ENCODE peak calls at places on chromosomes 1 and 21, in seven cellular contexts. A, J, Q, D, C, W and T are unnamed samples.

GRCh38 chr1:12460911-12461621 is 156.9 kb downstream of the DHRS3 start:
- DNase-seq in J (peak), D (no peak), C (no peak), Q (no peak), A (no peak), W (no peak), T (peak)

GRCh38 chr1:174408142-174408541 is 39.6 kb upstream of the GPR52 start:
- DNase-seq in D (no peak), W (no peak), Q (no peak), C (no peak), A (no peak), J (no peak), T (no peak)

GRCh38 chr21:25582888-25583287 is 24.4 kb downstream of the MRPL39 start:
- DNase-seq in Q (no peak), C (peak), J (no peak), A (no peak), D (no peak), W (no peak), T (no peak)

GRCh38 chr1:193270996-193271395 is 84.6 kb upstream of the B3GALT2 start:
- DNase-seq in D (no peak), A (peak), C (no peak), Q (no peak), J (no peak), W (no peak), T (no peak)

GRCh38 chr1:89781494-89782126 is 39.2 kb upstream of the LRRC8D start:
- DNase-seq in D (no peak), W (peak), J (no peak), A (no peak), C (peak), Q (peak), T (no peak)

GRCh38 chr21:34841154-34841553 is 172.4 kb downstream of the CLIC6 start:
- DNase-seq in D (no peak), W (no peak), A (no peak), Q (no peak), J (no peak), C (no peak), T (no peak)

GRCh38 chr1:15283500-15283899 is 36.5 kb downstream of the FHAD1 start:
- DNase-seq in Q (no peak), A (no peak), D (no peak), W (no peak), C (no peak), J (no peak), T (no peak)

GRCh38 chr21:25639167-25639921 is at the start of gene JAM2:
- DNase-seq in C (peak), Q (peak), D (peak), J (no peak), W (no peak), A (peak), T (peak)

GRCh38 chr1:55329091-55329490 is 113.9 kb upstream of the USP24 start:
- DNase-seq in Q (no peak), D (no peak), C (no peak), J (no peak), W (no peak), A (no peak), T (no peak)

GRCh38 chr1:35191429-35192055 is 1.4 kb downstream of the SFPQ start:
- DNase-seq in Q (no peak), J (no peak), A (no peak), W (no peak), D (no peak), C (no peak), T (no peak)

GRCh38 chr1:21865943-21866628 is 54.0 kb downstream of the LDLRAD2 start:
- DNase-seq in C (no peak), W (no peak), D (no peak), J (peak), A (no peak), Q (no peak), T (peak)

GRCh38 chr1:170790651-170791071 is 126.7 kb downstream of the PRRX1 start:
- DNase-seq in W (no peak), A (peak), J (no peak), Q (no peak), C (no peak), D (no peak), T (no peak)

GRCh38 chr1:43554444-43554992 is 23.8 kb downstream of the PTPRF start:
- DNase-seq in J (peak), W (no peak), Q (no peak), A (no peak), D (no peak), C (peak), T (no peak)

GRCh38 chr1:3684031-3684430 is 31.7 kb downstream of the TP73 start:
- DNase-seq in D (no peak), A (no peak), J (no peak), Q (no peak), W (no peak), C (no peak), T (no peak)

GRCh38 chr1:67626495-67627235 is 58.3 kb upstream of the GADD45A start:
- DNase-seq in W (no peak), D (no peak), Q (no peak), J (no peak), C (no peak), A (peak), T (no peak)

GRCh38 chr1:228070173-228070572 is 12.3 kb upstream of the ARF1 start:
- DNase-seq in A (no peak), C (no peak), D (no peak), J (no peak), W (no peak), Q (no peak), T (no peak)

GRCh38 chr1:89911186-89911976 is 83.5 kb upstream of the ZNF326 start:
- DNase-seq in C (no peak), A (peak), D (no peak), Q (no peak), J (no peak), W (no peak), T (no peak)

GRCh38 chr1:162565460-162565859 is 3.9 kb downstream of the UAP1 start:
- DNase-seq in Q (no peak), C (no peak), D (no peak), W (no peak), A (no peak), J (no peak), T (no peak)

GRCh38 chr1:2825487-2826189 is 24.1 kb upstream of the TTC34 start:
- DNase-seq in D (no peak), Q (no peak), A (no peak), C (no peak), W (no peak), J (no peak), T (no peak)